ENCODE peak calls at places on chromosomes 13 and 19, in four cellular contexts. One of them, this sample, is unnamed.
A peak's percentile ranks its signal among the peaks of the same experiment; 100 is the strongest.

GRCh38 chr13:30318026-30318425 is 10.7 kb upstream of the KATNAL1 start:
- DNase-seq in foreskin melanocyte: no peak
- DNase-seq in HFFc6: no peak
- DNase-seq in GM04504: no peak
- DNase-seq in this sample: no peak

GRCh38 chr13:29999492-30000372 is 149.3 kb upstream of the UBL3 start:
- DNase-seq in HFFc6: no peak
- DNase-seq in foreskin melanocyte: no peak
- DNase-seq in GM04504: no peak
- DNase-seq in this sample: no peak

GRCh38 chr13:30241537-30241936 is 65.8 kb downstream of the KATNAL1 start:
- DNase-seq in HFFc6: no peak
- DNase-seq in GM04504: no peak
- DNase-seq in foreskin melanocyte: no peak
- DNase-seq in this sample: peak; percentile 13

GRCh38 chr19:33904681-33905080 is 108.0 kb downstream of the KCTD15 start:
- DNase-seq in HFFc6: no peak
- DNase-seq in foreskin melanocyte: no peak
- DNase-seq in GM04504: no peak
- DNase-seq in this sample: no peak

GRCh38 chr13:33245505-33245904 is 40.0 kb downstream of the STARD13 start:
- DNase-seq in foreskin melanocyte: no peak
- DNase-seq in HFFc6: no peak
- DNase-seq in GM04504: no peak
- DNase-seq in this sample: no peak

GRCh38 chr19:29634731-29635130 is 28.6 kb downstream of the POP4 start:
- DNase-seq in HFFc6: no peak
- DNase-seq in GM04504: no peak
- DNase-seq in foreskin melanocyte: no peak
- DNase-seq in this sample: no peak

GRCh38 chr13:42102961-42103688 is 54.7 kb downstream of the DGKH start:
- DNase-seq in foreskin melanocyte: no peak
- DNase-seq in HFFc6: no peak
- DNase-seq in GM04504: peak; percentile 14
- DNase-seq in this sample: no peak

GRCh38 chr19:3679138-3679537 is 21.1 kb downstream of the PIP5K1C start:
- DNase-seq in foreskin melanocyte: no peak
- DNase-seq in GM04504: no peak
- DNase-seq in HFFc6: no peak
- DNase-seq in this sample: no peak

GRCh38 chr13:39855236-39855635 is 199.8 kb downstream of the COG6 start:
- DNase-seq in foreskin melanocyte: no peak
- DNase-seq in HFFc6: no peak
- DNase-seq in GM04504: no peak
- DNase-seq in this sample: no peak

GRCh38 chr13:47672982-47673670 is 327.9 kb downstream of the SUCLA2 start:
- DNase-seq in GM04504: peak; percentile 90
- DNase-seq in foreskin melanocyte: no peak
- DNase-seq in HFFc6: peak; percentile 81
- DNase-seq in this sample: peak; percentile 2

GRCh38 chr13:100130930-100131511 is 42.1 kb downstream of the PCCA start:
- DNase-seq in foreskin melanocyte: no peak
- DNase-seq in HFFc6: no peak
- DNase-seq in GM04504: no peak
- DNase-seq in this sample: no peak

GRCh38 chr19:15401397-15401710 is 17.4 kb downstream of the AKAP8L start:
- DNase-seq in GM04504: no peak
- DNase-seq in HFFc6: no peak
- DNase-seq in foreskin melanocyte: no peak
- DNase-seq in this sample: no peak

GRCh38 chr19:4068058-4068966 is 1.6 kb upstream of the ZBTB7A start:
- DNase-seq in HFFc6: no peak
- DNase-seq in GM04504: no peak
- DNase-seq in foreskin melanocyte: no peak
- DNase-seq in this sample: no peak

GRCh38 chr13:23160241-23161175 is 20.3 kb upstream of the SGCG start:
- DNase-seq in HFFc6: no peak
- DNase-seq in GM04504: no peak
- DNase-seq in foreskin melanocyte: no peak
- DNase-seq in this sample: no peak

GRCh38 chr13:48074006-48074405 is 20.9 kb downstream of the MED4 start:
- DNase-seq in HFFc6: no peak
- DNase-seq in foreskin melanocyte: no peak
- DNase-seq in GM04504: no peak
- DNase-seq in this sample: no peak

GRCh38 chr19:8451885-8452284 is 7.1 kb downstream of the HNRNPM start:
- DNase-seq in GM04504: peak; percentile 21
- DNase-seq in foreskin melanocyte: no peak
- DNase-seq in HFFc6: peak; percentile 58
- DNase-seq in this sample: no peak

This sample was measured in gastrocnemius medialis.